ENCODE peak calls at places on chromosomes 3 and 15, in nine cellular contexts. E, H, L, X, R, J, T, C and K are unnamed samples.
A peak's percentile ranks its signal among the peaks of the same experiment; 100 is the strongest.

GRCh38 chr3:143171141-143171651 is 51.6 kb downstream of the CHST2 start:
- DNase-seq in E (peak; percentile 29), H (no peak), L (peak; percentile 78), X (peak; percentile 49), R (no peak), J (peak; percentile 40), T (no peak), C (no peak), K (no peak)

GRCh38 chr15:65969865-65970832 is 100.9 kb downstream of the RAB11A start:
- DNase-seq in E (no peak), H (no peak), L (no peak), X (no peak), R (no peak), J (no peak), T (no peak), C (no peak), K (no peak)

GRCh38 chr3:28791713-28792255 is 443.2 kb upstream of the AZI2 start:
- DNase-seq in E (no peak), H (peak; percentile 46), L (no peak), X (no peak), R (no peak), J (no peak), T (no peak), C (no peak), K (no peak)

GRCh38 chr3:30293621-30294240 is 312.7 kb upstream of the TGFBR2 start:
- DNase-seq in E (no peak), H (no peak), L (no peak), X (no peak), R (no peak), J (no peak), T (no peak), C (no peak), K (no peak)

GRCh38 chr3:101170047-101170771 is 150.2 kb downstream of the IMPG2 start:
- DNase-seq in E (no peak), H (no peak), L (no peak), X (no peak), R (no peak), J (no peak), T (no peak), C (no peak), K (no peak)

GRCh38 chr3:108184824-108185223 is 37.4 kb downstream of the IFT57 start:
- DNase-seq in E (no peak), H (no peak), L (no peak), X (no peak), R (no peak), J (no peak), T (no peak), C (no peak), K (no peak)

GRCh38 chr3:59812778-59813558 is 763.1 kb upstream of the CFAP20DC start:
- DNase-seq in E (no peak), H (peak; percentile 59), L (no peak), X (no peak), R (no peak), J (no peak), T (no peak), C (no peak), K (no peak)

GRCh38 chr3:130849111-130849552 is 44.8 kb upstream of the ATP2C1 start:
- DNase-seq in E (peak; percentile 12), H (no peak), L (no peak), X (no peak), R (no peak), J (no peak), T (no peak), C (no peak), K (no peak)

GRCh38 chr3:53161345-53161819 is 373 bp downstream of the PRKCD start:
- DNase-seq in E (no peak), H (no peak), L (no peak), X (peak; percentile 27), R (no peak), J (peak; percentile 18), T (no peak), C (no peak), K (no peak)

GRCh38 chr3:107676469-107677309 is 153.9 kb downstream of the BBX start:
- DNase-seq in E (no peak), H (no peak), L (peak; percentile 41), X (peak; percentile 63), R (no peak), J (no peak), T (no peak), C (no peak), K (no peak)

GRCh38 chr3:64084640-64085039 is 61.3 kb upstream of the PSMD6 start:
- DNase-seq in E (no peak), H (no peak), L (peak; percentile 99), X (no peak), R (no peak), J (no peak), T (no peak), C (no peak), K (no peak)

GRCh38 chr15:51089699-51090098 is 5.0 kb downstream of the TNFAIP8L3 start:
- DNase-seq in E (no peak), H (no peak), L (peak; percentile 23), X (no peak), R (no peak), J (no peak), T (no peak), C (no peak), K (no peak)

GRCh38 chr15:75167588-75168076 is 34.0 kb upstream of the C15orf39 start:
- DNase-seq in E (no peak), H (no peak), L (peak; percentile 77), X (no peak), R (no peak), J (peak; percentile 38), T (no peak), C (no peak), K (no peak)